ENCODE peak calls at places on chromosomes 1 and 21, in ten cellular contexts. C is breast epithelium, K is IMR-90, V is esophagus muscularis mucosa, F is uterus, P is stomach, Q is sigmoid colon, B is body of pancreas, U is heart left ventricle, G is transverse colon. D is an unnamed sample.

GRCh38 chr1:37475380-37476086 is 1.2 kb downstream of the ZC3H12A start:
- DNase-seq in V (no peak), U (no peak), G (peak; percentile 29), C (no peak), K (no peak), F (no peak), B (peak; percentile 40), P (no peak), Q (no peak), D (peak; percentile 39)

GRCh38 chr1:175920401-175920800 is 177.0 kb upstream of the TNR start:
- DNase-seq in G (no peak), U (no peak), P (no peak), B (no peak), V (no peak), Q (no peak), K (peak; percentile 77), C (no peak), F (no peak), D (no peak)

GRCh38 chr1:109490029-109490933 is 3.6 kb upstream of the CYB561D1 start:
- DNase-seq in B (peak; percentile 79), P (peak; percentile 75), V (no peak), U (peak; percentile 65), Q (peak; percentile 83), K (peak; percentile 60), F (peak; percentile 71), C (peak; percentile 50), G (peak; percentile 82), D (peak; percentile 75)

GRCh38 chr1:94068096-94068830 is 52.7 kb downstream of the ABCA4 start:
- DNase-seq in U (no peak), P (no peak), V (no peak), G (no peak), Q (no peak), B (peak; percentile 58), K (peak; percentile 76), C (no peak), F (no peak), D (no peak)

GRCh38 chr1:246748867-246749266 is 24.7 kb downstream of the SCCPDH start:
- DNase-seq in U (no peak), V (no peak), P (no peak), C (no peak), B (no peak), Q (no peak), K (no peak), G (no peak), F (no peak), D (peak; percentile 97)

GRCh38 chr21:43847301-43847700 is 17.7 kb upstream of the AGPAT3 start:
- DNase-seq in Q (no peak), B (no peak), K (no peak), F (no peak), V (no peak), P (no peak), C (no peak), G (no peak), U (no peak), D (no peak)

GRCh38 chr1:179831852-179832699 is 45.5 kb downstream of the TOR1AIP2 start:
- DNase-seq in U (no peak), P (no peak), G (no peak), Q (no peak), C (no peak), V (peak; percentile 89), F (no peak), K (peak; percentile 23), B (no peak), D (no peak)

GRCh38 chr1:165403835-165404482 is 41.0 kb downstream of the RXRG start:
- DNase-seq in U (no peak), P (peak; percentile 45), F (no peak), G (no peak), V (no peak), K (no peak), C (no peak), Q (no peak), B (peak; percentile 25), D (peak; percentile 24)

GRCh38 chr1:40036574-40036973 is 4.0 kb upstream of the CAP1 start:
- DNase-seq in V (no peak), Q (peak; percentile 91), G (peak; percentile 53), K (peak; percentile 87), C (peak; percentile 65), B (peak; percentile 74), P (peak; percentile 44), F (peak; percentile 73), U (peak; percentile 93), D (peak; percentile 35)

GRCh38 chr1:19032701-19033515 is 76.4 kb upstream of the IFFO2 start:
- DNase-seq in K (no peak), U (no peak), C (no peak), P (no peak), F (no peak), G (peak; percentile 3), Q (no peak), B (no peak), V (no peak), D (no peak)

GRCh38 chr1:38735651-38736161 is 123.9 kb downstream of the RRAGC start:
- DNase-seq in K (peak; percentile 81), V (no peak), C (no peak), P (no peak), U (no peak), G (no peak), F (no peak), B (no peak), Q (no peak), D (no peak)

GRCh38 chr1:165490175-165490574 is 45.2 kb upstream of the RXRG start:
- DNase-seq in G (no peak), B (no peak), C (no peak), K (no peak), P (no peak), Q (no peak), U (peak; percentile 73), V (no peak), F (no peak), D (no peak)

GRCh38 chr1:212498243-212498642 is 65.5 kb downstream of the NENF start:
- DNase-seq in V (no peak), B (no peak), K (peak; percentile 96), F (peak; percentile 51), G (no peak), P (no peak), U (no peak), C (no peak), Q (no peak), D (peak; percentile 44)

GRCh38 chr21:42621828-42622199 is 31.6 kb upstream of the PDE9A start:
- DNase-seq in C (no peak), F (peak; percentile 40), P (no peak), U (no peak), K (no peak), G (no peak), Q (no peak), B (no peak), V (no peak), D (no peak)

GRCh38 chr1:61293197-61293596 is 210.8 kb downstream of the NFIA start:
- DNase-seq in Q (no peak), B (no peak), C (no peak), V (no peak), G (no peak), K (no peak), U (no peak), F (no peak), P (no peak), D (no peak)

GRCh38 chr1:85585845-85586244 is 5.3 kb downstream of the CCN1 start:
- DNase-seq in G (no peak), V (no peak), U (no peak), K (peak; percentile 86), B (no peak), F (no peak), C (peak; percentile 70), Q (no peak), P (no peak), D (no peak)

GRCh38 chr1:164311376-164311775 is 247.6 kb upstream of the PBX1 start:
- DNase-seq in C (no peak), U (no peak), P (no peak), B (no peak), K (no peak), Q (no peak), G (no peak), V (no peak), F (no peak), D (no peak)
- TF ChIP-seq POLR2A in C (no peak), U (no peak), P (no peak), B (no peak), K (no peak), Q (no peak), G (no peak), V (no peak), F (no peak), D (no peak)

DNA sequence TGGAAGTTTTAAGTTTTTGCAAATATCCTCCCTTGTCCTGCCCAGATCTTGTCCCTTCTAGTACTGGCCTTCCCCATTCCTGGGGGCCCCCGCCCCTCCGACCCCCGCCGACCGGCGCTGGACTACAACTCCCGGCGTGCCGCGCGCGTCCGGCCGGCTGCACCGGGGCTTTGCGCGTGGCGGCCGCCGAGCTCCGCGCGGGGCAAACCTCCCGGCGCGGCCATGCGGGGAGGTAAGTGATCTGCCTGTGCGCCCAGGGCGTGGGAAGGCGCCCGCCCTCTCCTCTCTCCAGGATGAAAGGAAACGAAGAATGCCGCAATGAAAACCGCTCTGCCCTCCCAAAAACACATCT is 3.2 kb upstream of the SAMD13 start:
- DNase-seq in B (peak; percentile 55), C (no peak), G (peak; percentile 66), V (no peak), U (peak; percentile 61), K (peak; percentile 16), P (peak; percentile 62), F (peak; percentile 48), Q (peak; percentile 70), D (peak; percentile 68)
- TF ChIP-seq POLR2A in B (peak; percentile 66), C (no peak), G (no peak), V (no peak), U (no peak), K (no peak), P (no peak), F (peak; percentile 64), Q (no peak), D (peak; percentile 73)

GRCh38 chr1:50964863-50965262 is 4.8 kb upstream of the FAF1 start:
- DNase-seq in G (no peak), C (no peak), F (no peak), K (no peak), U (no peak), B (no peak), V (no peak), P (no peak), Q (no peak), D (no peak)

GRCh38 chr1:50955116-50955515 is 5.0 kb downstream of the FAF1 start:
- DNase-seq in B (no peak), K (no peak), F (no peak), C (no peak), P (no peak), Q (no peak), G (no peak), V (no peak), U (no peak), D (no peak)

GRCh38 chr1:50959303-50959912 is 659 bp downstream of the FAF1 start:
- DNase-seq in U (no peak), B (no peak), G (peak; percentile 35), Q (peak; percentile 72), C (no peak), V (no peak), K (peak; percentile 37), P (no peak), F (peak; percentile 35), D (peak; percentile 47)

GRCh38 chr1:50959913-50960844 is at the start of gene FAF1:
- DNase-seq in P (peak; percentile 98), V (peak; percentile 99), F (peak; percentile 97), G (peak; percentile 98), Q (peak; percentile 98), U (peak; percentile 97), B (peak; percentile 98), K (peak; percentile 95), C (peak; percentile 96), D (peak; percentile 98)
- TF ChIP-seq POLR2A in P (no peak), V (peak; percentile 92), F (peak; percentile 64), G (peak; percentile 95), Q (peak; percentile 94), U (peak; percentile 37), B (peak; percentile 96), K (peak; percentile 59), C (peak; percentile 67), D (peak; percentile 89)

GRCh38 chr1:173414136-173414535 is 63.0 kb upstream of the PRDX6 start:
- DNase-seq in U (no peak), V (no peak), F (no peak), C (no peak), B (no peak), G (no peak), K (no peak), P (no peak), Q (no peak), D (no peak)
- TF ChIP-seq POLR2A in U (no peak), V (no peak), F (no peak), C (no peak), B (no peak), G (no peak), K (no peak), P (no peak), Q (no peak), D (no peak)

D was measured in NB4.